ENCODE peak calls at places on chromosome 5, in nine cellular contexts. F is lower lobe of right lung; A is GM23248; K is spleen; R is neural progenitor cell; P is left ventricle myocardium inferior; N is CD8-positive, alpha-beta memory T cell; W is esophagus squamous epithelium; I is stomach. E is an unnamed sample.

GRCh38 chr5:142156839-142157463 is 48.4 kb downstream of the NDFIP1 start:
- DNase-seq in R (peak; percentile 48), I (no peak), N (no peak), W (no peak), A (no peak), F (no peak), K (no peak), P (no peak), E (peak; percentile 83)

GRCh38 chr5:135429326-135429725 is 17.8 kb downstream of the DCANP1 start:
- DNase-seq in F (no peak), P (peak; percentile 72), R (peak; percentile 46), A (no peak), W (no peak), N (no peak), K (no peak), I (no peak), E (no peak)

GRCh38 chr5:120314201-120314600 is 149.9 kb upstream of the PRR16 start:
- DNase-seq in I (no peak), P (no peak), R (no peak), A (peak; percentile 50), K (no peak), F (no peak), N (no peak), W (no peak), E (no peak)

GRCh38 chr5:101306391-101307137 is 403.5 kb upstream of the ST8SIA4 start:
- DNase-seq in A (peak; percentile 2), W (no peak), K (no peak), N (no peak), F (no peak), P (no peak), R (no peak), I (no peak), E (no peak)

GRCh38 chr5:111757582-111758283 is 739 bp upstream of the NREP start:
- DNase-seq in K (peak; percentile 94), W (peak; percentile 34), F (peak; percentile 94), I (peak; percentile 91), N (peak; percentile 36), A (peak; percentile 95), R (peak; percentile 83), P (peak; percentile 97), E (peak; percentile 92)

GRCh38 chr5:103247120-103247519 is 11.4 kb upstream of the MACIR start:
- DNase-seq in R (no peak), P (no peak), I (no peak), A (no peak), F (no peak), K (no peak), W (no peak), N (no peak), E (no peak)

GRCh38 chr5:135046661-135047346 is 12.8 kb upstream of the PITX1 start:
- DNase-seq in A (no peak), R (no peak), K (no peak), N (no peak), W (no peak), I (no peak), P (no peak), F (peak; percentile 9), E (no peak)

GRCh38 chr5:158084292-158084691 is 225.3 kb upstream of the CLINT1 start:
- DNase-seq in I (no peak), N (no peak), W (no peak), F (no peak), K (no peak), R (no peak), A (peak; percentile 11), P (no peak), E (no peak)

GRCh38 chr5:134451618-134452505 is 40.2 kb upstream of the CDKN2AIPNL start:
- DNase-seq in A (peak; percentile 89), W (no peak), N (no peak), I (peak; percentile 47), P (peak; percentile 35), K (peak; percentile 19), R (no peak), F (no peak), E (no peak)

GRCh38 chr5:112691758-112692157 is 45.9 kb upstream of the APC start:
- DNase-seq in P (no peak), R (peak; percentile 22), W (no peak), A (no peak), I (no peak), K (no peak), F (no peak), N (peak; percentile 1), E (peak; percentile 79)

GRCh38 chr5:159883522-159883950 is 32.7 kb upstream of the ADRA1B start:
- DNase-seq in R (no peak), K (no peak), I (no peak), F (no peak), A (peak; percentile 94), N (no peak), W (no peak), P (no peak), E (no peak)

GRCh38 chr5:132369012-132369470 is 469 bp upstream of the SLC22A5 start:
- DNase-seq in P (no peak), I (no peak), K (no peak), N (no peak), R (no peak), F (no peak), A (no peak), W (no peak), E (no peak)

GRCh38 chr5:142600092-142600491 is 85.8 kb downstream of the FGF1 start:
- DNase-seq in I (no peak), P (no peak), W (no peak), N (no peak), A (no peak), R (no peak), F (no peak), K (no peak), E (no peak)

GRCh38 chr5:143536364-143536763 is 132.9 kb upstream of the NR3C1 start:
- DNase-seq in A (peak; percentile 98), K (no peak), R (no peak), P (no peak), F (no peak), N (no peak), I (no peak), W (no peak), E (no peak)

GRCh38 chr5:180832638-180833068 is 28.4 kb downstream of the ZFP62 start:
- DNase-seq in I (no peak), F (no peak), K (no peak), R (no peak), N (no peak), W (no peak), P (no peak), A (peak; percentile 4), E (no peak)

GRCh38 chr5:154397652-154398406 is 48.0 kb upstream of the SAP30L start:
- DNase-seq in I (peak; percentile 86), R (no peak), K (no peak), P (no peak), A (no peak), N (no peak), F (peak; percentile 67), W (no peak), E (no peak)

GRCh38 chr5:172871561-172871960 is 37.5 kb downstream of the ERGIC1 start:
- DNase-seq in W (no peak), N (no peak), F (no peak), I (no peak), R (no peak), K (peak; percentile 35), P (no peak), A (no peak), E (no peak)

GRCh38 chr5:172870807-172871431 is 36.9 kb downstream of the ERGIC1 start:
- DNase-seq in W (no peak), F (peak; percentile 70), A (no peak), P (no peak), I (no peak), R (no peak), N (no peak), K (peak; percentile 75), E (no peak)

GRCh38 chr5:172872997-172873491 is 39.0 kb downstream of the ERGIC1 start:
- DNase-seq in W (no peak), I (no peak), N (no peak), K (peak; percentile 90), R (no peak), F (peak; percentile 66), A (peak; percentile 66), P (peak; percentile 85), E (no peak)

GRCh38 chr5:172873513-172873912 is 39.5 kb downstream of the ERGIC1 start:
- DNase-seq in W (no peak), I (no peak), F (no peak), A (no peak), N (no peak), R (no peak), P (no peak), K (no peak), E (no peak)

GRCh38 chr5:172871982-172872381 is 37.9 kb downstream of the ERGIC1 start:
- DNase-seq in I (no peak), R (no peak), W (no peak), N (no peak), F (no peak), P (no peak), K (peak; percentile 77), A (peak; percentile 72), E (no peak)
- H3K4me1 ChIP-seq in I (peaks cover 90% of the 10 kb centered on the region), R (peaks cover 20% of the 10 kb centered on the region), W (peaks cover 48% of the 10 kb centered on the region), N (peaks cover 4% of the 10 kb centered on the region), F (peaks cover 81% of the 10 kb centered on the region), P (peaks cover 92% of the 10 kb centered on the region), K (peaks cover 99% of the 10 kb centered on the region), A (peaks cover 70% of the 10 kb centered on the region), E (peaks cover 6% of the 10 kb centered on the region)

DNA sequence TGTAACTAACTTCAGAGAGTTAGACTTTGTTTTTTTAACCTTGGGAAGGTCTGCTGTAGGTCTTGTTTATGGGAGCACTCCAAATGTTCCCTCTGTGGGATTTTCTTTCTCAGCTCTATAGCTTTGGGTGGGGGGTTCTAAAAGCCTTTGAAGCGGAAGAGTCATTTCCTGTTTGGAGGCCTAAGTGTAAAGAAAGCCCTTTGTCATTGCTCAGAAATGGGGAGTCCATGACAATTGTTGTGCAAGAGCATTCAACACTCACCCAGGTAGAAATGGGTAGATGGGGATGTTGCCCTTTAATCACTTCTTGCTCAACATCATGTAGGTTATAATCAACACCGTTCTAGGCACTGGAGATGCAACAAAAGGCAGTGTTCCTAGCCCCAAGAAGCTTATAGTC is 30.3 kb upstream of the MAST4 start:
- DNase-seq in A (no peak), R (no peak), N (no peak), I (no peak), W (no peak), F (no peak), P (no peak), K (no peak), E (no peak)
- H3K27ac ChIP-seq in A (no peak overlapping the region), R (no peak overlapping the region), N (no peak overlapping the region), I (no peak overlapping the region), W (no peak overlapping the region), F (no peak overlapping the region), P (no peak overlapping the region), K (no peak overlapping the region), E (no peak overlapping the region)

DNA sequence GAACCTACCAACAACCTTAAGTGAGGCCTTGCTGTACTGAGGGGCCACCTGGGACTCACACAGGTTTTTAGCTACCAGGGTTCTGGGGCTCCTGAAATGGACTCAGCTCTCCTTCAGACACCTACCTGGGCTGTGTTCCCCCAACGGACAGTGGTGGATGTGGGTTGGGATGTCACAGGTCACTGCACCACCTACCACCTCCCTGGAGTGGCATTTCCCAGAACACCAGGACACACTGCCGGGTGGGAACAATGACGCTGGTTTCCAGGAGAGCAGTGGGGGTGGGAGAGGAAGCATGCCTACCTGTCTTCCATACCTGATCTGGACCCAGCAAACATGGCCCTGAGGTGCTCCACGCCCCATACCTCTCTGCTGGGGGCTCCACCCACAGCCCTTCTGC is 20.9 kb downstream of the ERGIC1 start:
- DNase-seq in P (no peak), R (no peak), N (no peak), W (no peak), I (no peak), F (no peak), K (no peak), A (no peak), E (no peak)
- H3K4me1 ChIP-seq in P (peaks cover 87% of the 10 kb centered on the region), R (peaks cover 2% of the 10 kb centered on the region), N (peaks cover 30% of the 10 kb centered on the region), W (peaks cover 54% of the 10 kb centered on the region), I (peaks cover 99% of the 10 kb centered on the region), F (peaks cover 85% of the 10 kb centered on the region), K (peaks cover 100% of the 10 kb centered on the region), A (peaks cover 63% of the 10 kb centered on the region), E (no peaks in the 10 kb centered on the region)

GRCh38 chr5:127814225-127814973 is 111.2 kb downstream of the CCDC192 start:
- DNase-seq in R (no peak), P (no peak), I (no peak), A (no peak), F (no peak), K (no peak), N (no peak), W (no peak), E (no peak)
- H3K27ac ChIP-seq in R (peak overlapping the region; percentile 6), P (no peak overlapping the region), I (peak overlapping the region; percentile 37), A (peak overlapping the region; percentile 82), F (no peak overlapping the region), K (no peak overlapping the region), N (no peak overlapping the region), W (no peak overlapping the region), E (no peak overlapping the region)

E was measured in endodermal cell.